ENCODE peak calls at places on chromosomes 2 and 18, in ten cellular contexts. One of them, this sample, is unnamed.

GRCh38 chr2:132477962-132478361 is 61.4 kb downstream of the GPR39 start:
- DNase-seq in stimulated activated CD8-positive, alpha-beta memory T cell treated with anti-CD3 and anti-CD28 coated beads, Interleukin-12 subunit alpha, Interleukin-12 subunit beta, amount 100 ng/mL, for 4 hours: no peak
- DNase-seq in NCI-H1105: no peak
- DNase-seq in COR-L47: no peak
- DNase-seq in MV-4-11: no peak
- DNase-seq in cardiac fibroblast: peak; percentile 22
- DNase-seq in fibroblast of villous mesenchyme: peak; percentile 20
- DNase-seq in RCC 7860: no peak
- DNase-seq in AG08396: peak; percentile 16
- DNase-seq in A172: no peak
- DNase-seq in this sample: no peak

GRCh38 chr2:237558918-237559645 is 7.3 kb upstream of the PRLH start:
- DNase-seq in stimulated activated CD8-positive, alpha-beta memory T cell treated with anti-CD3 and anti-CD28 coated beads, Interleukin-12 subunit alpha, Interleukin-12 subunit beta, amount 100 ng/mL, for 4 hours: no peak
- DNase-seq in NCI-H1105: peak; percentile 78
- DNase-seq in COR-L47: peak; percentile 68
- DNase-seq in MV-4-11: no peak
- DNase-seq in cardiac fibroblast: peak; percentile 78
- DNase-seq in fibroblast of villous mesenchyme: peak; percentile 97
- DNase-seq in RCC 7860: peak; percentile 27
- DNase-seq in AG08396: peak; percentile 78
- DNase-seq in A172: peak; percentile 38
- DNase-seq in this sample: peak; percentile 43

GRCh38 chr2:95022309-95023221 is 2.9 kb upstream of the MAL start:
- DNase-seq in stimulated activated CD8-positive, alpha-beta memory T cell treated with anti-CD3 and anti-CD28 coated beads, Interleukin-12 subunit alpha, Interleukin-12 subunit beta, amount 100 ng/mL, for 4 hours: peak; percentile 63
- DNase-seq in NCI-H1105: peak; percentile 64
- DNase-seq in COR-L47: peak; percentile 47
- DNase-seq in MV-4-11: peak; percentile 82
- DNase-seq in cardiac fibroblast: peak; percentile 70
- DNase-seq in fibroblast of villous mesenchyme: peak; percentile 53
- DNase-seq in RCC 7860: peak; percentile 23
- DNase-seq in AG08396: peak; percentile 89
- DNase-seq in A172: peak; percentile 61
- DNase-seq in this sample: peak; percentile 79

GRCh38 chr18:8614875-8615274 is 5.6 kb downstream of the RAB12 start:
- DNase-seq in stimulated activated CD8-positive, alpha-beta memory T cell treated with anti-CD3 and anti-CD28 coated beads, Interleukin-12 subunit alpha, Interleukin-12 subunit beta, amount 100 ng/mL, for 4 hours: no peak
- DNase-seq in NCI-H1105: no peak
- DNase-seq in COR-L47: no peak
- DNase-seq in MV-4-11: no peak
- DNase-seq in cardiac fibroblast: no peak
- DNase-seq in fibroblast of villous mesenchyme: no peak
- DNase-seq in RCC 7860: no peak
- DNase-seq in AG08396: no peak
- DNase-seq in A172: no peak
- DNase-seq in this sample: no peak

GRCh38 chr2:106065268-106065982 is 128.7 kb downstream of the UXS1 start:
- DNase-seq in stimulated activated CD8-positive, alpha-beta memory T cell treated with anti-CD3 and anti-CD28 coated beads, Interleukin-12 subunit alpha, Interleukin-12 subunit beta, amount 100 ng/mL, for 4 hours: no peak
- DNase-seq in NCI-H1105: no peak
- DNase-seq in COR-L47: no peak
- DNase-seq in MV-4-11: no peak
- DNase-seq in cardiac fibroblast: no peak
- DNase-seq in fibroblast of villous mesenchyme: no peak
- DNase-seq in RCC 7860: no peak
- DNase-seq in AG08396: no peak
- DNase-seq in A172: no peak
- DNase-seq in this sample: no peak

GRCh38 chr2:38940746-38941145 is 51.1 kb downstream of the ARHGEF33 start:
- DNase-seq in stimulated activated CD8-positive, alpha-beta memory T cell treated with anti-CD3 and anti-CD28 coated beads, Interleukin-12 subunit alpha, Interleukin-12 subunit beta, amount 100 ng/mL, for 4 hours: no peak
- DNase-seq in NCI-H1105: no peak
- DNase-seq in COR-L47: no peak
- DNase-seq in MV-4-11: no peak
- DNase-seq in cardiac fibroblast: no peak
- DNase-seq in fibroblast of villous mesenchyme: no peak
- DNase-seq in RCC 7860: no peak
- DNase-seq in AG08396: no peak
- DNase-seq in A172: no peak
- DNase-seq in this sample: no peak

GRCh38 chr2:29114841-29115609 is at the start of gene CLIP4:
- DNase-seq in stimulated activated CD8-positive, alpha-beta memory T cell treated with anti-CD3 and anti-CD28 coated beads, Interleukin-12 subunit alpha, Interleukin-12 subunit beta, amount 100 ng/mL, for 4 hours: peak; percentile 86
- DNase-seq in NCI-H1105: no peak
- DNase-seq in COR-L47: peak; percentile 38
- DNase-seq in MV-4-11: no peak
- DNase-seq in cardiac fibroblast: peak; percentile 51
- DNase-seq in fibroblast of villous mesenchyme: peak; percentile 87
- DNase-seq in RCC 7860: no peak
- DNase-seq in AG08396: peak; percentile 87
- DNase-seq in A172: peak; percentile 19
- DNase-seq in this sample: peak; percentile 64

GRCh38 chr18:65527879-65528633 is 222.8 kb upstream of the CDH7 start:
- DNase-seq in stimulated activated CD8-positive, alpha-beta memory T cell treated with anti-CD3 and anti-CD28 coated beads, Interleukin-12 subunit alpha, Interleukin-12 subunit beta, amount 100 ng/mL, for 4 hours: no peak
- DNase-seq in NCI-H1105: peak; percentile 36
- DNase-seq in COR-L47: peak; percentile 10
- DNase-seq in MV-4-11: no peak
- DNase-seq in cardiac fibroblast: no peak
- DNase-seq in fibroblast of villous mesenchyme: no peak
- DNase-seq in RCC 7860: no peak
- DNase-seq in AG08396: no peak
- DNase-seq in A172: no peak
- DNase-seq in this sample: no peak

GRCh38 chr2:233059547-233059796 is 670 bp upstream of the INPP5D start:
- DNase-seq in stimulated activated CD8-positive, alpha-beta memory T cell treated with anti-CD3 and anti-CD28 coated beads, Interleukin-12 subunit alpha, Interleukin-12 subunit beta, amount 100 ng/mL, for 4 hours: no peak
- DNase-seq in NCI-H1105: no peak
- DNase-seq in COR-L47: no peak
- DNase-seq in MV-4-11: no peak
- DNase-seq in cardiac fibroblast: no peak
- DNase-seq in fibroblast of villous mesenchyme: no peak
- DNase-seq in RCC 7860: no peak
- DNase-seq in AG08396: no peak
- DNase-seq in A172: no peak
- DNase-seq in this sample: no peak

GRCh38 chr2:46299365-46300263 is 2.4 kb downstream of the EPAS1 start:
- DNase-seq in stimulated activated CD8-positive, alpha-beta memory T cell treated with anti-CD3 and anti-CD28 coated beads, Interleukin-12 subunit alpha, Interleukin-12 subunit beta, amount 100 ng/mL, for 4 hours: no peak
- DNase-seq in NCI-H1105: no peak
- DNase-seq in COR-L47: no peak
- DNase-seq in MV-4-11: peak; percentile 51
- DNase-seq in cardiac fibroblast: peak; percentile 84
- DNase-seq in fibroblast of villous mesenchyme: peak; percentile 93
- DNase-seq in RCC 7860: peak; percentile 41
- DNase-seq in AG08396: peak; percentile 71
- DNase-seq in A172: no peak
- DNase-seq in this sample: no peak

GRCh38 chr2:223052710-223053261 is 796 bp downstream of the KCNE4 start:
- DNase-seq in stimulated activated CD8-positive, alpha-beta memory T cell treated with anti-CD3 and anti-CD28 coated beads, Interleukin-12 subunit alpha, Interleukin-12 subunit beta, amount 100 ng/mL, for 4 hours: no peak
- DNase-seq in NCI-H1105: no peak
- DNase-seq in COR-L47: no peak
- DNase-seq in MV-4-11: no peak
- DNase-seq in cardiac fibroblast: peak; percentile 33
- DNase-seq in fibroblast of villous mesenchyme: peak; percentile 29
- DNase-seq in RCC 7860: no peak
- DNase-seq in AG08396: no peak
- DNase-seq in A172: no peak
- DNase-seq in this sample: no peak

GRCh38 chr2:206086683-206087350 is 843 bp upstream of the INO80D start:
- DNase-seq in stimulated activated CD8-positive, alpha-beta memory T cell treated with anti-CD3 and anti-CD28 coated beads, Interleukin-12 subunit alpha, Interleukin-12 subunit beta, amount 100 ng/mL, for 4 hours: no peak
- DNase-seq in NCI-H1105: no peak
- DNase-seq in COR-L47: no peak
- DNase-seq in MV-4-11: no peak
- DNase-seq in cardiac fibroblast: peak; percentile 32
- DNase-seq in fibroblast of villous mesenchyme: peak; percentile 18
- DNase-seq in RCC 7860: no peak
- DNase-seq in AG08396: no peak
- DNase-seq in A172: no peak
- DNase-seq in this sample: no peak

GRCh38 chr2:120291464-120292311 is 39.0 kb downstream of the RALB start:
- DNase-seq in stimulated activated CD8-positive, alpha-beta memory T cell treated with anti-CD3 and anti-CD28 coated beads, Interleukin-12 subunit alpha, Interleukin-12 subunit beta, amount 100 ng/mL, for 4 hours: no peak
- DNase-seq in NCI-H1105: no peak
- DNase-seq in COR-L47: no peak
- DNase-seq in MV-4-11: no peak
- DNase-seq in cardiac fibroblast: peak; percentile 68
- DNase-seq in fibroblast of villous mesenchyme: peak; percentile 22
- DNase-seq in RCC 7860: peak; percentile 65
- DNase-seq in AG08396: no peak
- DNase-seq in A172: peak; percentile 76
- DNase-seq in this sample: no peak

GRCh38 chr2:125581561-125581960 is 1074.4 kb upstream of the GYPC start:
- DNase-seq in stimulated activated CD8-positive, alpha-beta memory T cell treated with anti-CD3 and anti-CD28 coated beads, Interleukin-12 subunit alpha, Interleukin-12 subunit beta, amount 100 ng/mL, for 4 hours: no peak
- DNase-seq in NCI-H1105: peak; percentile 48
- DNase-seq in COR-L47: peak; percentile 40
- DNase-seq in MV-4-11: no peak
- DNase-seq in cardiac fibroblast: no peak
- DNase-seq in fibroblast of villous mesenchyme: no peak
- DNase-seq in RCC 7860: no peak
- DNase-seq in AG08396: no peak
- DNase-seq in A172: no peak
- DNase-seq in this sample: no peak

GRCh38 chr2:239151201-239152131 is 249.4 kb downstream of the HDAC4 start:
- DNase-seq in stimulated activated CD8-positive, alpha-beta memory T cell treated with anti-CD3 and anti-CD28 coated beads, Interleukin-12 subunit alpha, Interleukin-12 subunit beta, amount 100 ng/mL, for 4 hours: no peak
- DNase-seq in NCI-H1105: no peak
- DNase-seq in COR-L47: no peak
- DNase-seq in MV-4-11: no peak
- DNase-seq in cardiac fibroblast: no peak
- DNase-seq in fibroblast of villous mesenchyme: peak; percentile 39
- DNase-seq in RCC 7860: no peak
- DNase-seq in AG08396: no peak
- DNase-seq in A172: no peak
- DNase-seq in this sample: no peak

GRCh38 chr18:36620801-36621200 is 208.0 kb downstream of the TPGS2 start:
- DNase-seq in stimulated activated CD8-positive, alpha-beta memory T cell treated with anti-CD3 and anti-CD28 coated beads, Interleukin-12 subunit alpha, Interleukin-12 subunit beta, amount 100 ng/mL, for 4 hours: no peak
- DNase-seq in NCI-H1105: no peak
- DNase-seq in COR-L47: peak; percentile 7
- DNase-seq in MV-4-11: no peak
- DNase-seq in cardiac fibroblast: peak; percentile 14
- DNase-seq in fibroblast of villous mesenchyme: peak; percentile 30
- DNase-seq in RCC 7860: no peak
- DNase-seq in AG08396: no peak
- DNase-seq in A172: no peak
- DNase-seq in this sample: no peak

GRCh38 chr18:8455661-8456614 is 153.3 kb upstream of the RAB12 start:
- DNase-seq in stimulated activated CD8-positive, alpha-beta memory T cell treated with anti-CD3 and anti-CD28 coated beads, Interleukin-12 subunit alpha, Interleukin-12 subunit beta, amount 100 ng/mL, for 4 hours: no peak
- DNase-seq in NCI-H1105: no peak
- DNase-seq in COR-L47: no peak
- DNase-seq in MV-4-11: no peak
- DNase-seq in cardiac fibroblast: no peak
- DNase-seq in fibroblast of villous mesenchyme: no peak
- DNase-seq in RCC 7860: no peak
- DNase-seq in AG08396: no peak
- DNase-seq in A172: no peak
- DNase-seq in this sample: no peak

GRCh38 chr2:112110966-112111365 is 27.2 kb upstream of the FBLN7 start:
- DNase-seq in stimulated activated CD8-positive, alpha-beta memory T cell treated with anti-CD3 and anti-CD28 coated beads, Interleukin-12 subunit alpha, Interleukin-12 subunit beta, amount 100 ng/mL, for 4 hours: no peak
- DNase-seq in NCI-H1105: no peak
- DNase-seq in COR-L47: no peak
- DNase-seq in MV-4-11: no peak
- DNase-seq in cardiac fibroblast: no peak
- DNase-seq in fibroblast of villous mesenchyme: no peak
- DNase-seq in RCC 7860: no peak
- DNase-seq in AG08396: no peak
- DNase-seq in A172: no peak
- DNase-seq in this sample: no peak

GRCh38 chr18:48152549-48152948 is 222.1 kb upstream of the SMAD2 start:
- DNase-seq in stimulated activated CD8-positive, alpha-beta memory T cell treated with anti-CD3 and anti-CD28 coated beads, Interleukin-12 subunit alpha, Interleukin-12 subunit beta, amount 100 ng/mL, for 4 hours: no peak
- DNase-seq in NCI-H1105: no peak
- DNase-seq in COR-L47: no peak
- DNase-seq in MV-4-11: no peak
- DNase-seq in cardiac fibroblast: peak; percentile 27
- DNase-seq in fibroblast of villous mesenchyme: peak; percentile 97
- DNase-seq in RCC 7860: no peak
- DNase-seq in AG08396: no peak
- DNase-seq in A172: peak; percentile 35
- DNase-seq in this sample: no peak

GRCh38 chr2:53403836-53404413 is 363.7 kb upstream of the CHAC2 start:
- DNase-seq in stimulated activated CD8-positive, alpha-beta memory T cell treated with anti-CD3 and anti-CD28 coated beads, Interleukin-12 subunit alpha, Interleukin-12 subunit beta, amount 100 ng/mL, for 4 hours: no peak
- DNase-seq in NCI-H1105: no peak
- DNase-seq in COR-L47: no peak
- DNase-seq in MV-4-11: no peak
- DNase-seq in cardiac fibroblast: peak; percentile 76
- DNase-seq in fibroblast of villous mesenchyme: peak; percentile 70
- DNase-seq in RCC 7860: peak; percentile 74
- DNase-seq in AG08396: peak; percentile 12
- DNase-seq in A172: peak; percentile 93
- DNase-seq in this sample: peak; percentile 46

GRCh38 chr2:42971381-42971780 is 179.0 kb upstream of the HAAO start:
- DNase-seq in stimulated activated CD8-positive, alpha-beta memory T cell treated with anti-CD3 and anti-CD28 coated beads, Interleukin-12 subunit alpha, Interleukin-12 subunit beta, amount 100 ng/mL, for 4 hours: no peak
- DNase-seq in NCI-H1105: no peak
- DNase-seq in COR-L47: no peak
- DNase-seq in MV-4-11: no peak
- DNase-seq in cardiac fibroblast: no peak
- DNase-seq in fibroblast of villous mesenchyme: no peak
- DNase-seq in RCC 7860: no peak
- DNase-seq in AG08396: no peak
- DNase-seq in A172: no peak
- DNase-seq in this sample: no peak

GRCh38 chr2:138716183-138716582 is 64.0 kb downstream of the NXPH2 start:
- DNase-seq in stimulated activated CD8-positive, alpha-beta memory T cell treated with anti-CD3 and anti-CD28 coated beads, Interleukin-12 subunit alpha, Interleukin-12 subunit beta, amount 100 ng/mL, for 4 hours: no peak
- DNase-seq in NCI-H1105: no peak
- DNase-seq in COR-L47: peak; percentile 18
- DNase-seq in MV-4-11: peak; percentile 19
- DNase-seq in cardiac fibroblast: no peak
- DNase-seq in fibroblast of villous mesenchyme: peak; percentile 18
- DNase-seq in RCC 7860: no peak
- DNase-seq in AG08396: no peak
- DNase-seq in A172: no peak
- DNase-seq in this sample: no peak